ENCODE peak calls at places on chromosomes 12 and 14, in four cellular contexts. H is NAMALWA; W is NCI-H1694 treated with DMSO at 0.1 percent for 48 hours; Q is stimulated activated CD4-positive, alpha-beta T cell treated with anti-CD3 and anti-CD28 coated beads, Interleukin-2, amount 100 ng/mL, for 24 hours. X is an unnamed sample.

GRCh38 chr12:96720363-96720705 is 186.7 kb upstream of the NEDD1 start:
- DNase-seq in H (no peak), W (no peak), Q (peak), X (peak)

GRCh38 chr14:22555573-22556011 is 33.4 kb downstream of the DAD1 start:
- DNase-seq in H (no peak), W (no peak), Q (peak), X (peak)

GRCh38 chr14:63524537-63525155 is 18.5 kb downstream of the PPP2R5E start:
- DNase-seq in H (no peak), W (no peak), Q (no peak), X (peak)

GRCh38 chr14:35365130-35366047 is 39.2 kb downstream of the NFKBIA start:
- DNase-seq in H (no peak), W (no peak), Q (peak), X (peak)

GRCh38 chr12:2034633-2035420 is 18.0 kb upstream of the CACNA1C start:
- DNase-seq in H (peak), W (peak), Q (peak), X (peak)

GRCh38 chr12:111868676-111869588 is 26.9 kb downstream of the MAPKAPK5 start:
- DNase-seq in H (no peak), W (no peak), Q (no peak), X (no peak)

GRCh38 chr12:81759215-81759991 is at the start of gene PPFIA2:
- DNase-seq in H (no peak), W (peak), Q (peak), X (no peak)

GRCh38 chr14:77268989-77269595 is 1.9 kb downstream of the NGB start:
- DNase-seq in H (peak), W (peak), Q (no peak), X (no peak)

GRCh38 chr12:4825139-4825858 is 84.4 kb upstream of the KCNA1 start:
- DNase-seq in H (peak), W (no peak), Q (no peak), X (peak)

GRCh38 chr12:54341901-54342300 is 17.0 kb downstream of the COPZ1 start:
- DNase-seq in H (no peak), W (no peak), Q (no peak), X (no peak)

GRCh38 chr12:11687538-11687937 is 38.1 kb downstream of the ETV6 start:
- DNase-seq in H (no peak), W (no peak), Q (no peak), X (no peak)

GRCh38 chr12:22518998-22519397 is 25.3 kb downstream of the C2CD5 start:
- DNase-seq in H (no peak), W (no peak), Q (no peak), X (no peak)

GRCh38 chr14:76770521-76771431 is 9.5 kb downstream of the VASH1 start:
- DNase-seq in H (no peak), W (no peak), Q (no peak), X (no peak)

GRCh38 chr14:65164068-65164824 is 61.9 kb upstream of the MAX start:
- DNase-seq in H (peak), W (peak), Q (peak), X (peak)

GRCh38 chr12:112848972-112849371 is 57.4 kb downstream of the RPH3A start:
- DNase-seq in H (no peak), W (peak), Q (no peak), X (no peak)

GRCh38 chr12:130026608-130027176 is 122.9 kb upstream of the TMEM132D start:
- DNase-seq in H (peak), W (no peak), Q (peak), X (peak)

GRCh38 chr12:323507-323906 is 60.9 kb upstream of the SLC6A13 start:
- DNase-seq in H (no peak), W (no peak), Q (no peak), X (no peak)

GRCh38 chr14:23296012-23296777 is 6.5 kb downstream of the PPP1R3E start:
- DNase-seq in H (no peak), W (no peak), Q (no peak), X (no peak)

GRCh38 chr14:98633380-98633779 is 638.6 kb downstream of the BCL11B start:
- DNase-seq in H (no peak), W (no peak), Q (no peak), X (no peak)

X was measured in GM12865.